ENCODE peak calls at places on chromosome 9, in six cellular contexts. F is pancreas, K is upper lobe of right lung, W is astrocyte, M is endothelial cell of umbilical vein, A is ovary. S is an unnamed sample.

GRCh38 chr9:125425901-125426515 is 164.4 kb downstream of the GAPVD1 start:
- DNase-seq in F (no peak), K (no peak), W (no peak), M (no peak), A (no peak), S (no peak)

GRCh38 chr9:111052831-111053230 is 14.6 kb upstream of the LPAR1 start:
- DNase-seq in F (no peak), K (no peak), W (peak), M (no peak), A (no peak), S (no peak)

GRCh38 chr9:84617415-84617814 is 52.1 kb upstream of the NTRK2 start:
- DNase-seq in F (no peak), K (no peak), W (no peak), M (no peak), A (no peak), S (no peak)

GRCh38 chr9:136613824-136614371 is 48.8 kb upstream of the EGFL7 start:
- DNase-seq in F (no peak), K (no peak), W (no peak), M (peak), A (no peak), S (no peak)

GRCh38 chr9:744790-745456 is 96.6 kb upstream of the DMRT1 start:
- DNase-seq in F (peak), K (no peak), W (no peak), M (no peak), A (peak), S (peak)

GRCh38 chr9:79902937-79903600 is 331.3 kb downstream of the TLE4 start:
- DNase-seq in F (no peak), K (no peak), W (peak), M (no peak), A (no peak), S (no peak)

GRCh38 chr9:8677725-8678124 is 878.1 kb upstream of the DMAC1 start:
- DNase-seq in F (no peak), K (no peak), W (no peak), M (no peak), A (no peak), S (peak)

GRCh38 chr9:90544488-90544887 is 98.1 kb downstream of the DIRAS2 start:
- DNase-seq in F (no peak), K (no peak), W (no peak), M (no peak), A (no peak), S (no peak)

GRCh38 chr9:35603506-35603985 is 1.5 kb upstream of the TESK1 start:
- DNase-seq in F (no peak), K (no peak), W (no peak), M (no peak), A (peak), S (no peak)

GRCh38 chr9:91197232-91198181 is 164.2 kb downstream of the AUH start:
- DNase-seq in F (no peak), K (no peak), W (peak), M (peak), A (peak), S (no peak)

GRCh38 chr9:6545017-6545691 is 100.4 kb downstream of the GLDC start:
- DNase-seq in F (no peak), K (no peak), W (peak), M (no peak), A (no peak), S (no peak)

GRCh38 chr9:700365-701282 is 140.9 kb upstream of the DMRT1 start:
- DNase-seq in F (no peak), K (no peak), W (no peak), M (no peak), A (no peak), S (no peak)

GRCh38 chr9:133403766-133404439 is 13.9 kb downstream of the REXO4 start:
- DNase-seq in F (peak), K (peak), W (no peak), M (peak), A (no peak), S (peak)

GRCh38 chr9:19085295-19085694 is 17.4 kb downstream of the HAUS6 start:
- DNase-seq in F (no peak), K (no peak), W (no peak), M (peak), A (no peak), S (no peak)

GRCh38 chr9:28073278-28073677 is 500.0 kb upstream of the C9orf72 start:
- DNase-seq in F (no peak), K (no peak), W (peak), M (peak), A (no peak), S (peak)

GRCh38 chr9:34984049-34984448 is 5.5 kb upstream of the DNAJB5 start:
- DNase-seq in F (no peak), K (no peak), W (no peak), M (peak), A (no peak), S (peak)

GRCh38 chr9:129421371-129421770 is 199.5 kb downstream of the C9orf50 start:
- DNase-seq in F (no peak), K (no peak), W (no peak), M (no peak), A (no peak), S (no peak)

GRCh38 chr9:82606761-82607382 is 456.1 kb downstream of the RASEF start:
- DNase-seq in F (no peak), K (no peak), W (peak), M (peak), A (peak), S (peak)

GRCh38 chr9:5089737-5090136 is 95.7 kb downstream of the INSL6 start:
- DNase-seq in F (no peak), K (no peak), W (no peak), M (peak), A (no peak), S (no peak)

GRCh38 chr9:110440161-110440560 is 102.5 kb upstream of the TXNDC8 start:
- DNase-seq in F (no peak), K (no peak), W (peak), M (no peak), A (no peak), S (no peak)

DNA sequence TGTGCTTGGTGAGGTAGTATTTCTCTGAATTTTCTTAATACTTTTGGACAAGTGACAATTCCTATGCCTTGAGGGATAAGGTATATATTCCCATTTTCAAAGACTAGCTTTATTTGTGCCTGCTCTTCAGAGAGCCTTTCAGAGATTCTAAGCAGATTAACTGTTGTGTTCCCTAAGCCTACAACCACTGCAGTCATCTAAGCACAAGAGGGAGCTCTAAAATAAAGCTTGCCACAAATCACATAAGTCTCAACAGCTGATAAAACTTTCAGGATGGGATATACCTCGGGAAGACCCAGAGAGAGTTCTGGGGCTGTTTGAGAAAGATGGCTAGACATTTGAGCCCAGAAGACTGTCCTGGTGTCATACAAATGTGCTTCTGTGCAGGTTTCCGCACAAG is 157.3 kb downstream of the CYLC2 start:
- DNase-seq in F (no peak), K (no peak), W (no peak), M (no peak), A (no peak), S (no peak)
- TF ChIP-seq CTCF in F (no peak), K (no peak), W (no peak), M (no peak), A (no peak), S (peak)

GRCh38 chr9:14865206-14865605 is 45.0 kb downstream of the FREM1 start:
- DNase-seq in F (no peak), K (no peak), W (no peak), M (no peak), A (no peak), S (no peak)
- H3K4me3 ChIP-seq in F (no peak), K (no peak), W (no peak), M (no peak), A (no peak), S (no peak)

GRCh38 chr9:14532716-14533115 is 160.5 kb downstream of the ZDHHC21 start:
- DNase-seq in F (no peak), K (no peak), W (no peak), M (no peak), A (no peak), S (no peak)
- TF ChIP-seq CTCF in F (no peak), K (no peak), W (no peak), M (no peak), A (no peak), S (no peak)

GRCh38 chr9:121942866-121943265 is 150.2 kb downstream of the TTLL11 start:
- DNase-seq in F (no peak), K (no peak), W (no peak), M (no peak), A (no peak), S (no peak)
- H3K4me3 ChIP-seq in F (no peak), K (no peak), W (no peak), M (no peak), A (no peak), S (no peak)

GRCh38 chr9:14433841-14434511 is 120.0 kb upstream of the NFIB start:
- DNase-seq in F (no peak), K (no peak), W (peak), M (no peak), A (peak), S (no peak)
- TF ChIP-seq CTCF in F (no peak), K (peak), W (no peak), M (peak), A (peak), S (no peak)

GRCh38 chr9:89313842-89314241 is 2.8 kb downstream of the CKS2 start:
- DNase-seq in F (no peak), K (no peak), W (peak), M (no peak), A (no peak), S (no peak)
- H3K4me3 ChIP-seq in F (no peak), K (no peak), W (peak), M (peak), A (no peak), S (peak)

GRCh38 chr9:130661461-130662098 is 2.8 kb upstream of the PRDM12 start:
- DNase-seq in F (no peak), K (no peak), W (no peak), M (no peak), A (no peak), S (peak)
- TF ChIP-seq CTCF in F (no peak), K (no peak), W (no peak), M (no peak), A (no peak), S (no peak)

GRCh38 chr9:93287189-93287552 is 103.2 kb downstream of the WNK2 start:
- DNase-seq in F (no peak), K (no peak), W (no peak), M (no peak), A (no peak), S (no peak)
- H3K4me3 ChIP-seq in F (no peak), K (no peak), W (no peak), M (no peak), A (no peak), S (no peak)

S was measured in endodermal cell.